ENCODE peak calls at places on chromosomes 11 and 22, in ten cellular contexts. T is NCI-H345, S is GM12865, A is Caco-2, B is NCI-H774, W is GM23248, V is cardiac muscle cell, H is astrocyte of the spinal cord, E is T1000, U is iris pigment epithelial cell. P is an unnamed sample.

GRCh38 chr11:12789574-12789973 is 115.4 kb downstream of the TEAD1 start:
- DNase-seq in S (no peak), E (no peak), V (peak; percentile 20), W (no peak), A (no peak), U (no peak), H (no peak), T (no peak), B (no peak), P (no peak)

GRCh38 chr11:47305734-47306483 is 36.0 kb downstream of the MADD start:
- DNase-seq in T (no peak), S (no peak), A (no peak), V (no peak), B (no peak), E (no peak), W (no peak), U (no peak), H (no peak), P (no peak)

GRCh38 chr11:130459521-130459920 is 11.1 kb downstream of the ADAMTS15 start:
- DNase-seq in A (no peak), H (no peak), V (no peak), T (no peak), E (no peak), B (no peak), S (no peak), W (no peak), U (no peak), P (no peak)

GRCh38 chr22:46113110-46113909 is 37.0 kb upstream of the PPARA start:
- DNase-seq in B (no peak), A (no peak), W (peak; percentile 25), U (no peak), H (no peak), E (no peak), V (no peak), T (no peak), S (no peak), P (no peak)

GRCh38 chr11:100297516-100297915 is 389.6 kb upstream of the ARHGAP42 start:
- DNase-seq in B (no peak), A (no peak), U (no peak), W (no peak), S (no peak), H (peak; percentile 2), E (no peak), V (no peak), T (no peak), P (no peak)

GRCh38 chr11:69844396-69844795 is 25.2 kb upstream of the FGF3 start:
- DNase-seq in V (no peak), A (no peak), H (no peak), E (no peak), T (no peak), U (no peak), W (no peak), B (no peak), S (no peak), P (no peak)

GRCh38 chr11:41246399-41246745 is 213.1 kb downstream of the LRRC4C start:
- DNase-seq in V (no peak), U (no peak), B (no peak), W (no peak), A (no peak), T (no peak), S (no peak), E (no peak), H (no peak), P (no peak)

GRCh38 chr11:128216198-128216597 is 371.2 kb downstream of the ETS1 start:
- DNase-seq in H (no peak), E (no peak), U (no peak), T (no peak), V (no peak), S (no peak), B (no peak), A (no peak), W (no peak), P (no peak)

GRCh38 chr11:86244522-86245368 is at the start of gene EED:
- DNase-seq in T (peak; percentile 97), B (peak; percentile 97), U (peak; percentile 98), V (peak; percentile 97), S (peak; percentile 99), E (peak; percentile 89), A (peak; percentile 100), W (peak; percentile 99), H (peak; percentile 97), P (peak; percentile 85)